ENCODE peak calls at places on chromosomes 2 and 18, in eight cellular contexts. I is effector memory CD4-positive, alpha-beta T cell; J is neural crest cell; C is HepG2; Q is globus pallidus; H is NCI-H1092; N is progenitor cell of endocrine pancreas; A is GM10248. U is an unnamed sample.

GRCh38 chr2:178277741-178278197 is 83.5 kb downstream of the OSBPL6 start:
- DNase-seq in I (no peak), J (no peak), C (peak; percentile 86), Q (no peak), H (no peak), N (no peak), A (no peak), U (no peak)

GRCh38 chr2:178330175-178331021 is 120.6 kb downstream of the PRKRA start:
- DNase-seq in I (no peak), J (no peak), C (no peak), Q (no peak), H (no peak), N (no peak), A (no peak), U (no peak)

GRCh38 chr18:49130261-49130660 is 179.5 kb upstream of the SMAD7 start:
- DNase-seq in I (no peak), J (no peak), C (peak; percentile 78), Q (no peak), H (no peak), N (no peak), A (no peak), U (no peak)

GRCh38 chr2:27085670-27086089 is 892 bp upstream of the KHK start:
- DNase-seq in I (peak; percentile 4), J (peak; percentile 43), C (no peak), Q (peak; percentile 78), H (no peak), N (no peak), A (peak; percentile 44), U (no peak)

GRCh38 chr2:180191352-180192124 is 184.4 kb upstream of the CWC22 start:
- DNase-seq in I (no peak), J (no peak), C (no peak), Q (no peak), H (no peak), N (no peak), A (no peak), U (no peak)

GRCh38 chr2:69565431-69565839 is 78.1 kb downstream of the AAK1 start:
- DNase-seq in I (peak; percentile 60), J (peak; percentile 76), C (peak; percentile 61), Q (peak; percentile 58), H (no peak), N (peak; percentile 51), A (peak; percentile 76), U (peak; percentile 80)

GRCh38 chr18:5542393-5543035 is 1.3 kb downstream of the EPB41L3 start:
- DNase-seq in I (no peak), J (peak; percentile 6), C (no peak), Q (no peak), H (no peak), N (peak; percentile 30), A (no peak), U (peak; percentile 55)

GRCh38 chr2:28085183-28085582 is 194.7 kb downstream of the BABAM2 start:
- DNase-seq in I (no peak), J (no peak), C (no peak), Q (no peak), H (no peak), N (no peak), A (no peak), U (no peak)

GRCh38 chr2:209977386-209978239 is 24.8 kb upstream of the RPE start:
- DNase-seq in I (no peak), J (no peak), C (peak; percentile 39), Q (peak; percentile 64), H (no peak), N (no peak), A (peak; percentile 49), U (no peak)

GRCh38 chr18:48032876-48033769 is 102.7 kb upstream of the SMAD2 start:
- DNase-seq in I (no peak), J (no peak), C (no peak), Q (no peak), H (no peak), N (no peak), A (no peak), U (no peak)

GRCh38 chr2:59888015-59888414 is 665.4 kb downstream of the BCL11A start:
- DNase-seq in I (no peak), J (no peak), C (no peak), Q (no peak), H (no peak), N (no peak), A (peak; percentile 40), U (no peak)

GRCh38 chr2:240820607-240821428 is 799 bp upstream of the KIF1A start:
- DNase-seq in I (no peak), J (peak; percentile 43), C (no peak), Q (peak; percentile 60), H (peak; percentile 69), N (peak; percentile 44), A (no peak), U (peak; percentile 77)

GRCh38 chr2:179818546-179818945 is 42.9 kb downstream of the ZNF385B start:
- DNase-seq in I (no peak), J (no peak), C (no peak), Q (no peak), H (no peak), N (no peak), A (no peak), U (no peak)

GRCh38 chr2:239920616-239921365 is 104.4 kb downstream of the NDUFA10 start:
- DNase-seq in I (no peak), J (no peak), C (no peak), Q (no peak), H (no peak), N (no peak), A (no peak), U (no peak)

GRCh38 chr2:29697181-29697580 is 224.2 kb downstream of the ALK start:
- DNase-seq in I (no peak), J (no peak), C (no peak), Q (no peak), H (no peak), N (no peak), A (no peak), U (no peak)

GRCh38 chr2:200482194-200482593 is 27.7 kb downstream of the KCTD18 start:
- DNase-seq in I (no peak), J (no peak), C (peak; percentile 75), Q (no peak), H (no peak), N (no peak), A (peak; percentile 39), U (no peak)

GRCh38 chr2:118251427-118251826 is 163.2 kb downstream of the INSIG2 start:
- DNase-seq in I (no peak), J (no peak), C (no peak), Q (no peak), H (no peak), N (no peak), A (no peak), U (no peak)

GRCh38 chr2:127829845-127830246 is 18.9 kb upstream of the WDR33 start:
- DNase-seq in I (peak; percentile 52), J (no peak), C (no peak), Q (no peak), H (no peak), N (no peak), A (peak; percentile 86), U (no peak)

GRCh38 chr2:206217162-206217561 is 57.3 kb upstream of the ZDBF2 start:
- DNase-seq in I (no peak), J (peak; percentile 31), C (no peak), Q (no peak), H (no peak), N (no peak), A (no peak), U (no peak)

GRCh38 chr2:7792031-7792651 is 874.9 kb downstream of the RNF144A start:
- DNase-seq in I (no peak), J (no peak), C (peak; percentile 18), Q (no peak), H (peak; percentile 70), N (no peak), A (no peak), U (no peak)

GRCh38 chr18:48828713-48829442 is 121.9 kb downstream of the SMAD7 start:
- DNase-seq in I (no peak), J (no peak), C (no peak), Q (no peak), H (peak; percentile 29), N (no peak), A (no peak), U (peak; percentile 83)

GRCh38 chr18:68520406-68521075 is 194.4 kb downstream of the TMX3 start:
- DNase-seq in I (no peak), J (no peak), C (no peak), Q (no peak), H (no peak), N (no peak), A (no peak), U (no peak)

GRCh38 chr2:105778344-105778607 is 33.6 kb downstream of the NCK2 start:
- DNase-seq in I (no peak), J (no peak), C (no peak), Q (no peak), H (no peak), N (no peak), A (no peak), U (no peak)

GRCh38 chr2:101330253-101330921 is 21.9 kb upstream of the RNF149 start:
- DNase-seq in I (peak; percentile 14), J (peak; percentile 47), C (peak; percentile 92), Q (peak; percentile 91), H (no peak), N (no peak), A (no peak), U (no peak)

GRCh38 chr2:97764559-97765263 is 51.3 kb downstream of the ZAP70 start:
- DNase-seq in I (no peak), J (no peak), C (no peak), Q (no peak), H (no peak), N (no peak), A (no peak), U (no peak)

GRCh38 chr2:108920686-108921085 is 68.3 kb downstream of the EDAR start:
- DNase-seq in I (no peak), J (no peak), C (no peak), Q (no peak), H (no peak), N (no peak), A (no peak), U (no peak)

GRCh38 chr2:129936334-129936934 is 43.0 kb upstream of the RAB6C start:
- DNase-seq in I (peak; percentile 33), J (peak; percentile 59), C (peak; percentile 54), Q (no peak), H (peak; percentile 38), N (peak; percentile 47), A (peak; percentile 47), U (no peak)

GRCh38 chr2:196991061-196991460 is 64.6 kb upstream of the PGAP1 start:
- DNase-seq in I (no peak), J (no peak), C (no peak), Q (peak; percentile 25), H (no peak), N (no peak), A (no peak), U (no peak)

GRCh38 chr2:43737097-43737854 is 36.6 kb upstream of the DYNC2LI1 start:
- DNase-seq in I (no peak), J (no peak), C (no peak), Q (no peak), H (no peak), N (no peak), A (no peak), U (no peak)

GRCh38 chr2:160379399-160379798 is 114.2 kb downstream of the RBMS1 start:
- DNase-seq in I (no peak), J (no peak), C (no peak), Q (no peak), H (no peak), N (no peak), A (no peak), U (no peak)

GRCh38 chr18:8084160-8084559 is 517.0 kb downstream of the PTPRM start:
- DNase-seq in I (no peak), J (peak; percentile 15), C (peak; percentile 28), Q (peak; percentile 29), H (no peak), N (no peak), A (no peak), U (peak; percentile 62)

GRCh38 chr2:217429981-217430500 is 570.2 kb upstream of the TNP1 start:
- DNase-seq in I (no peak), J (no peak), C (no peak), Q (no peak), H (no peak), N (no peak), A (no peak), U (no peak)

GRCh38 chr2:201559067-201559710 is 84.1 kb downstream of the TMEM237 start:
- DNase-seq in I (no peak), J (no peak), C (no peak), Q (no peak), H (no peak), N (no peak), A (no peak), U (no peak)